ENCODE peak calls at places on chromosomes 3 and 15, in five cellular contexts. I is activated T-cell treated with anti-CD3 and anti-CD28 coated beads for 1 hour; M is activated CD4-positive, alpha-beta T cell treated with anti-CD3 and anti-CD28 coated beads, Interleukin-2, amount 10 ng/mL, durations not matched to agents 24 days and 14 days; B is occipital lobe; A is Caki2. L is an unnamed sample.

GRCh38 chr3:194540268-194540937 is 53.6 kb upstream of the ATP13A3 start:
- DNase-seq in I (no peak), M (peak), B (no peak), A (no peak), L (no peak)

GRCh38 chr3:113304856-113305540 is 93.6 kb downstream of the BOC start:
- DNase-seq in I (no peak), M (no peak), B (no peak), A (no peak), L (no peak)

GRCh38 chr3:38579146-38579545 is 70.3 kb downstream of the SCN5A start:
- DNase-seq in I (no peak), M (no peak), B (no peak), A (no peak), L (no peak)

GRCh38 chr3:191238321-191238817 is 39.3 kb downstream of the OSTN start:
- DNase-seq in I (no peak), M (no peak), B (no peak), A (no peak), L (no peak)

GRCh38 chr3:5510300-5510699 is 322.8 kb downstream of the EDEM1 start:
- DNase-seq in I (no peak), M (no peak), B (no peak), A (no peak), L (no peak)

GRCh38 chr15:90869601-90870353 is 1.4 kb downstream of the FURIN start:
- DNase-seq in I (peak), M (peak), B (peak), A (peak), L (peak)

GRCh38 chr3:107198522-107199271 is 178.5 kb upstream of the CCDC54 start:
- DNase-seq in I (no peak), M (no peak), B (peak), A (no peak), L (no peak)

GRCh38 chr3:71838406-71838805 is 53.5 kb upstream of the PROK2 start:
- DNase-seq in I (no peak), M (no peak), B (no peak), A (no peak), L (no peak)

GRCh38 chr3:47874913-47875312 is 72.0 kb downstream of the DHX30 start:
- DNase-seq in I (no peak), M (no peak), B (no peak), A (no peak), L (no peak)

GRCh38 chr3:22779737-22780136 is 423.4 kb upstream of the UBE2E2 start:
- DNase-seq in I (no peak), M (no peak), B (no peak), A (no peak), L (no peak)

GRCh38 chr3:147939425-147940196 is 530.4 kb downstream of the ZIC1 start:
- DNase-seq in I (no peak), M (no peak), B (no peak), A (no peak), L (no peak)

GRCh38 chr15:44243829-44244228 is 44.7 kb upstream of the GOLM2 start:
- DNase-seq in I (no peak), M (no peak), B (no peak), A (no peak), L (no peak)

GRCh38 chr3:60079076-60079475 is 1029.3 kb upstream of the CFAP20DC start:
- DNase-seq in I (peak), M (peak), B (no peak), A (no peak), L (no peak)

GRCh38 chr15:76199106-76200082 is 111.9 kb downstream of the ETFA start:
- DNase-seq in I (no peak), M (no peak), B (no peak), A (no peak), L (peak)

GRCh38 chr3:76523337-76523736 is 516.6 kb upstream of the ROBO2 start:
- DNase-seq in I (no peak), M (no peak), B (no peak), A (no peak), L (no peak)

GRCh38 chr3:184441202-184441900 is 61.5 kb downstream of the CHRD start:
- DNase-seq in I (no peak), M (no peak), B (no peak), A (no peak), L (no peak)

GRCh38 chr15:45048784-45049631 is 26.0 kb downstream of the SORD start:
- DNase-seq in I (no peak), M (no peak), B (no peak), A (no peak), L (no peak)

GRCh38 chr3:136728918-136729317 is 23.3 kb downstream of the STAG1 start:
- DNase-seq in I (no peak), M (no peak), B (no peak), A (no peak), L (peak)

GRCh38 chr3:157786618-157787017 is 283.4 kb upstream of the VEPH1 start:
- DNase-seq in I (no peak), M (no peak), B (no peak), A (peak), L (no peak)

GRCh38 chr3:196273655-196274054 is 13.9 kb downstream of the PCYT1A start:
- DNase-seq in I (no peak), M (peak), B (no peak), A (no peak), L (no peak)

GRCh38 chr3:10553586-10554235 is 48.3 kb upstream of the ATP2B2 start:
- DNase-seq in I (no peak), M (no peak), B (no peak), A (no peak), L (no peak)

GRCh38 chr15:98724017-98724416 is 75.7 kb downstream of the IGF1R start:
- DNase-seq in I (no peak), M (no peak), B (no peak), A (peak), L (no peak)

GRCh38 chr3:150759319-150759718 is 3.6 kb downstream of the SIAH2 start:
- DNase-seq in I (no peak), M (peak), B (no peak), A (no peak), L (no peak)

GRCh38 chr15:75455424-75455981 is 4.0 kb upstream of the SIN3A start:
- DNase-seq in I (peak), M (peak), B (peak), A (peak), L (peak)

GRCh38 chr15:79442911-79443310 is 10.8 kb downstream of the MINAR1 start:
- DNase-seq in I (no peak), M (peak), B (no peak), A (no peak), L (no peak)

GRCh38 chr15:96207377-96208006 is 123.0 kb upstream of the NR2F2 start:
- DNase-seq in I (no peak), M (no peak), B (no peak), A (no peak), L (no peak)

GRCh38 chr3:66017084-66017990 is 21.4 kb downstream of the MAGI1 start:
- DNase-seq in I (no peak), M (no peak), B (no peak), A (no peak), L (no peak)

GRCh38 chr3:51384145-51384729 is 854 bp upstream of the MANF start:
- DNase-seq in I (no peak), M (no peak), B (no peak), A (no peak), L (peak)